ENCODE peak calls at places on chromosomes 16 and 17, in seven cellular contexts. E is pulmonary artery endothelial cell; Q is NCI-H187 treated with DMSO at 0.1 percent for 48 hours; D is kidney tubule cell; B is activated naive CD8-positive, alpha-beta T cell treated with anti-CD3 and anti-CD28 coated beads, Interleukin-2, amount 10 ng/mL, durations not matched to agents 7 days and 5 days; L is T47D; S is anterior cingulate cortex. O is an unnamed sample.

GRCh38 chr16:66306366-66307150 is 59.9 kb upstream of the CDH5 start:
- DNase-seq in D (no peak), E (no peak), B (no peak), S (no peak), L (no peak), Q (no peak), O (no peak)

GRCh38 chr16:70474320-70475053 is 20.1 kb downstream of the FCSK start:
- DNase-seq in L (no peak), B (no peak), S (no peak), Q (no peak), D (no peak), E (no peak), O (no peak)

GRCh38 chr17:49969134-49969759 is at the start of gene DLX4:
- DNase-seq in E (no peak), Q (no peak), L (peak), S (no peak), B (no peak), D (no peak), O (peak)

GRCh38 chr16:19396555-19397011 is 21.1 kb upstream of the TMC5 start:
- DNase-seq in B (no peak), E (no peak), S (no peak), L (peak), Q (peak), D (peak), O (no peak)

GRCh38 chr17:76497699-76497978 is 3.6 kb downstream of the RHBDF2 start:
- DNase-seq in Q (no peak), D (no peak), E (no peak), B (no peak), S (no peak), L (no peak), O (no peak)

GRCh38 chr17:69757794-69758430 is 317.1 kb upstream of the KCNJ16 start:
- DNase-seq in S (no peak), E (no peak), L (no peak), D (no peak), B (no peak), Q (no peak), O (no peak)

GRCh38 chr16:53091508-53092211 is 36.9 kb downstream of the CHD9 start:
- DNase-seq in D (peak), S (peak), E (no peak), Q (peak), L (no peak), B (no peak), O (no peak)

GRCh38 chr16:55559233-55559632 is 7.3 kb upstream of the CAPNS2 start:
- DNase-seq in E (peak), Q (no peak), D (no peak), B (no peak), S (no peak), L (peak), O (no peak)

GRCh38 chr17:60330731-60331130 is 61.2 kb downstream of the USP32 start:
- DNase-seq in B (no peak), Q (no peak), S (no peak), L (no peak), E (no peak), D (no peak), O (no peak)

GRCh38 chr17:44345497-44346026 is 460 bp downstream of the GRN start:
- DNase-seq in Q (no peak), E (no peak), B (peak), S (peak), L (peak), D (peak), O (no peak)

GRCh38 chr16:46729326-46729995 is 18.7 kb downstream of the MYLK3 start:
- DNase-seq in D (no peak), L (no peak), S (no peak), E (no peak), Q (no peak), B (no peak), O (no peak)

GRCh38 chr16:31453255-31454204 is 5.8 kb upstream of the ARMC5 start:
- DNase-seq in D (peak), L (peak), B (no peak), S (no peak), Q (no peak), E (no peak), O (no peak)

GRCh38 chr16:80285089-80285488 is 255.7 kb upstream of the DYNLRB2 start:
- DNase-seq in B (no peak), Q (no peak), S (no peak), D (peak), E (no peak), L (no peak), O (no peak)

GRCh38 chr17:69367298-69367697 is 40.4 kb upstream of the ABCA5 start:
- DNase-seq in D (no peak), Q (no peak), S (no peak), L (no peak), B (no peak), E (no peak), O (no peak)

GRCh38 chr16:69936751-69937211 is 14.4 kb upstream of the CLEC18A start:
- DNase-seq in D (no peak), L (no peak), B (no peak), S (no peak), Q (no peak), E (no peak), O (no peak)

GRCh38 chr17:82333279-82334171 is at the start of gene SECTM1:
- DNase-seq in E (no peak), B (no peak), D (no peak), L (peak), S (no peak), Q (no peak), O (no peak)

GRCh38 chr16:66996324-66996982 is 8.1 kb downstream of the CES4A start:
- DNase-seq in B (no peak), E (no peak), Q (no peak), D (peak), S (peak), L (no peak), O (no peak)

GRCh38 chr16:11004957-11005610 is 60.7 kb downstream of the CLEC16A start:
- DNase-seq in D (peak), S (no peak), Q (no peak), L (no peak), B (no peak), E (no peak), O (no peak)

GRCh38 chr16:16005725-16006124 is 56.3 kb downstream of the ABCC1 start:
- DNase-seq in S (no peak), B (no peak), L (no peak), Q (no peak), E (no peak), D (no peak), O (no peak)

GRCh38 chr16:83137326-83137770 is 510.6 kb downstream of the CDH13 start:
- DNase-seq in L (no peak), Q (no peak), S (no peak), B (peak), E (peak), D (peak), O (no peak)

GRCh38 chr17:61400058-61400785 is 579 bp downstream of the TBX2 start:
- DNase-seq in S (no peak), E (no peak), Q (no peak), B (no peak), L (peak), D (no peak), O (peak)

GRCh38 chr16:81808933-81809480 is 29.9 kb downstream of the PLCG2 start:
- DNase-seq in L (no peak), S (no peak), E (no peak), B (peak), Q (no peak), D (no peak), O (no peak)

GRCh38 chr17:82913304-82914043 is 73.7 kb upstream of the ZNF750 start:
- DNase-seq in L (peak), E (no peak), S (no peak), D (no peak), Q (no peak), B (no peak), O (peak)

GRCh38 chr16:85347213-85347591 is 234.9 kb upstream of the CIBAR2 start:
- DNase-seq in S (no peak), E (no peak), D (no peak), Q (no peak), B (no peak), L (peak), O (peak)

GRCh38 chr17:1787301-1787902 is 25.5 kb downstream of the SERPINF1 start:
- DNase-seq in L (no peak), D (peak), E (peak), S (no peak), Q (no peak), B (no peak), O (peak)

GRCh38 chr16:29898786-29899515 is 399 bp downstream of the SEZ6L2 start:
- DNase-seq in D (no peak), L (no peak), Q (no peak), E (no peak), B (no peak), S (no peak), O (peak)

GRCh38 chr17:82458885-82459424 is 414 bp downstream of the NARF start:
- DNase-seq in S (no peak), B (no peak), Q (no peak), E (peak), D (peak), L (peak), O (no peak)

GRCh38 chr17:50076591-50077235 is 18.4 kb upstream of the PDK2 start:
- DNase-seq in L (no peak), Q (no peak), B (no peak), D (no peak), E (no peak), S (no peak), O (no peak)

GRCh38 chr17:81196505-81197408 is 26.0 kb downstream of the CEP131 start:
- DNase-seq in D (peak), E (no peak), L (no peak), S (no peak), Q (no peak), B (no peak), O (no peak)

GRCh38 chr17:48720263-48721008 is 1.9 kb downstream of the PRAC1 start:
- DNase-seq in E (no peak), S (no peak), L (no peak), D (no peak), Q (no peak), B (no peak), O (no peak)

GRCh38 chr17:45851873-45852272 is 7.2 kb downstream of the SPPL2C start:
- DNase-seq in B (no peak), E (no peak), L (no peak), S (no peak), Q (no peak), D (no peak), O (no peak)

GRCh38 chr16:84446596-84447392 is 57.7 kb downstream of the MEAK7 start:
- DNase-seq in Q (no peak), B (no peak), E (no peak), D (no peak), L (no peak), S (no peak), O (no peak)

GRCh38 chr16:70705056-70705455 is 19.2 kb upstream of the MTSS2 start:
- DNase-seq in S (no peak), D (no peak), Q (no peak), E (no peak), L (no peak), B (no peak), O (no peak)

GRCh38 chr16:64434526-64435069 is 687.3 kb downstream of the CDH11 start:
- DNase-seq in Q (peak), L (no peak), D (no peak), B (no peak), S (no peak), E (no peak), O (no peak)

GRCh38 chr17:49738456-49739163 is 25.3 kb downstream of the FAM117A start:
- DNase-seq in Q (no peak), B (no peak), D (no peak), S (no peak), E (no peak), L (no peak), O (no peak)

GRCh38 chr17:7577327-7578199 is 1.9 kb upstream of the CD68 start:
- DNase-seq in B (no peak), Q (no peak), L (no peak), S (no peak), D (no peak), E (no peak), O (no peak)